ENCODE peak calls at places on chromosomes 3 and 15, in seven cellular contexts. I, R, B, O, S, J and P are unnamed samples.

GRCh38 chr15:63299981-63300575 is 22.7 kb downstream of the APH1B start:
- DNase-seq in I (no peak), R (no peak), B (no peak), O (no peak), S (no peak), J (no peak), P (no peak)

GRCh38 chr3:67640023-67640660 is 14.3 kb downstream of the SUCLG2 start:
- DNase-seq in I (no peak), R (no peak), B (no peak), O (no peak), S (no peak), J (no peak), P (no peak)

GRCh38 chr3:66693461-66693912 is 192.7 kb upstream of the LRIG1 start:
- DNase-seq in I (no peak), R (no peak), B (no peak), O (no peak), S (no peak), J (no peak), P (no peak)

GRCh38 chr15:68340711-68341671 is 63.4 kb downstream of the FEM1B start:
- DNase-seq in I (no peak), R (no peak), B (no peak), O (no peak), S (no peak), J (no peak), P (no peak)

GRCh38 chr3:146058241-146058640 is 102.7 kb downstream of the PLOD2 start:
- DNase-seq in I (no peak), R (no peak), B (no peak), O (no peak), S (no peak), J (no peak), P (no peak)

GRCh38 chr3:184003187-184003967 is 14.3 kb downstream of the ABCC5 start:
- DNase-seq in I (no peak), R (no peak), B (no peak), O (no peak), S (no peak), J (no peak), P (no peak)

GRCh38 chr3:17315905-17316304 is 426.5 kb downstream of the TBC1D5 start:
- DNase-seq in I (no peak), R (no peak), B (no peak), O (no peak), S (no peak), J (no peak), P (no peak)

GRCh38 chr3:31621314-31621713 is 88.6 kb downstream of the STT3B start:
- DNase-seq in I (no peak), R (no peak), B (no peak), O (no peak), S (no peak), J (no peak), P (no peak)

GRCh38 chr15:63250312-63250965 is 27.0 kb upstream of the APH1B start:
- DNase-seq in I (no peak), R (no peak), B (no peak), O (no peak), S (no peak), J (no peak), P (no peak)